ENCODE peak calls at places on chromosomes 4 and X, in five cellular contexts. One of them, this sample, is unnamed.

GRCh38 chr4:26372525-26373172 is 51.8 kb downstream of the RBPJ start:
- DNase-seq in cardiac muscle cell: peak; percentile 63
- DNase-seq in colonic mucosa: peak; percentile 33
- DNase-seq in CD4-positive, CD25-positive, alpha-beta regulatory T cell: peak; percentile 77
- DNase-seq in tibial nerve: no peak
- DNase-seq in this sample: no peak

GRCh38 chrX:14864626-14865025 is 8.2 kb downstream of the FANCB start:
- DNase-seq in colonic mucosa: no peak
- DNase-seq in cardiac muscle cell: no peak
- DNase-seq in CD4-positive, CD25-positive, alpha-beta regulatory T cell: no peak
- DNase-seq in tibial nerve: no peak
- DNase-seq in this sample: no peak

GRCh38 chrX:23554304-23554703 is 113.0 kb upstream of the PRDX4 start:
- DNase-seq in CD4-positive, CD25-positive, alpha-beta regulatory T cell: no peak
- DNase-seq in cardiac muscle cell: peak; percentile 64
- DNase-seq in tibial nerve: no peak
- DNase-seq in colonic mucosa: no peak
- DNase-seq in this sample: no peak

GRCh38 chr4:83285022-83285387 is 407 bp upstream of the COQ2 start:
- DNase-seq in tibial nerve: no peak
- DNase-seq in colonic mucosa: peak; percentile 53
- DNase-seq in cardiac muscle cell: peak; percentile 7
- DNase-seq in CD4-positive, CD25-positive, alpha-beta regulatory T cell: no peak
- DNase-seq in this sample: no peak

GRCh38 chr4:125316781-125317525 is 2.2 kb downstream of the FAT4 start:
- DNase-seq in CD4-positive, CD25-positive, alpha-beta regulatory T cell: no peak
- DNase-seq in cardiac muscle cell: peak; percentile 41
- DNase-seq in colonic mucosa: peak; percentile 18
- DNase-seq in tibial nerve: no peak
- DNase-seq in this sample: no peak

GRCh38 chr4:172393220-172393619 is 580.0 kb downstream of the GALNTL6 start:
- DNase-seq in colonic mucosa: no peak
- DNase-seq in CD4-positive, CD25-positive, alpha-beta regulatory T cell: no peak
- DNase-seq in tibial nerve: no peak
- DNase-seq in cardiac muscle cell: no peak
- DNase-seq in this sample: no peak

GRCh38 chr4:134470544-134470943 is 269.0 kb upstream of the PABPC4L start:
- DNase-seq in CD4-positive, CD25-positive, alpha-beta regulatory T cell: no peak
- DNase-seq in cardiac muscle cell: peak; percentile 33
- DNase-seq in colonic mucosa: peak; percentile 28
- DNase-seq in tibial nerve: no peak
- DNase-seq in this sample: no peak

GRCh38 chr4:149426461-149426860 is 389.2 kb downstream of the IQCM start:
- DNase-seq in CD4-positive, CD25-positive, alpha-beta regulatory T cell: no peak
- DNase-seq in cardiac muscle cell: no peak
- DNase-seq in colonic mucosa: no peak
- DNase-seq in tibial nerve: no peak
- DNase-seq in this sample: no peak

GRCh38 chr4:17385403-17385802 is 126.5 kb downstream of the QDPR start:
- DNase-seq in cardiac muscle cell: peak; percentile 1
- DNase-seq in colonic mucosa: no peak
- DNase-seq in CD4-positive, CD25-positive, alpha-beta regulatory T cell: no peak
- DNase-seq in tibial nerve: no peak
- DNase-seq in this sample: no peak

DNA sequence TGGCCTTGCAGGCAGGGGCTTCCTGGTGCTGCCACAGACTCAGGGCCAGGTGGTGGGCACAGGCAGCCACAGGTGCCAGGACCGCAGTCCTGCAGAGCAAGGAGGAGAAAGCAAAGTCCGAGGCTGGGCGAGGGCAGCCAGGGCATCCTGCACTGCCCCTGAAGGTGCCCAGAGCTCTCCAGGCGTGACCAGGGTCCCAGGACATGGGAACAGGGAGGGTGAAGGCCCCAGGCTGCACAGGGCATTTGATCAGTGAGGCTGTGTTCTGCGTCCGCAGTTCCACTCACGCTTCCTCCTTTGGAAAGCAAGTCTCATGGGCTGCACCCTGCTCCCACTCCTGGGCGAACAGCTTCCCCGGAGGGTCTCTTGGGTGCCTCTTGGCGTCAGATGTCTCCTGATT is 3.0 kb downstream of the SH3TC1 start:
- DNase-seq in colonic mucosa: no peak
- DNase-seq in cardiac muscle cell: no peak
- DNase-seq in tibial nerve: no peak
- DNase-seq in CD4-positive, CD25-positive, alpha-beta regulatory T cell: no peak
- DNase-seq in this sample: no peak
- H3K4me1 ChIP-seq in colonic mucosa: peaks cover 8% of the 10 kb centered on the region
- H3K4me1 ChIP-seq in cardiac muscle cell: peaks cover 9% of the 10 kb centered on the region
- H3K4me1 ChIP-seq in tibial nerve: no peaks in the 10 kb centered on the region
- H3K4me1 ChIP-seq in CD4-positive, CD25-positive, alpha-beta regulatory T cell: peaks cover 58% of the 10 kb centered on the region
- H3K4me1 ChIP-seq in this sample: peaks cover 53% of the 10 kb centered on the region

DNA sequence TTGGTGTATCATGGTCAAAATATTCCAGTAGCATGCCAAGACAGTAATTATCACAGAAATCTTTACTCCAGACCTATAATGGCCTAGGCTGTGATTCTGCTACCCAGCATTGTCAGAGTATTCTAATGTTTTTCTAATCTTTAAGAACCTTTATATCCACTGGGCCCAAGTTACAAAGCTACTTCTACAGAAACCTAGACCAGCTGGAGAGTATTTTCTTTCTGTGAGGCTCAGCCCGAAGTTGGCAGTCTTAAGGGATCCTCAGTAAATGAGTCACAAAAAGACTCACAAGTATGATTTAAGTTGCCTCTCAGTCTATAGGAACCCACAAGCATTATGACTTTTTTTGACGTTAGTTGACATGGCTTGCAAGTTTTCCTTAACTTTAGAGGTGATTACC is 638.5 kb upstream of the FAM241A start:
- DNase-seq in cardiac muscle cell: no peak
- DNase-seq in tibial nerve: no peak
- DNase-seq in CD4-positive, CD25-positive, alpha-beta regulatory T cell: no peak
- DNase-seq in colonic mucosa: no peak
- DNase-seq in this sample: no peak
- H3K27ac ChIP-seq in cardiac muscle cell: no peak overlapping the region
- H3K27ac ChIP-seq in tibial nerve: no peak overlapping the region
- H3K27ac ChIP-seq in CD4-positive, CD25-positive, alpha-beta regulatory T cell: no peak overlapping the region
- H3K27ac ChIP-seq in colonic mucosa: no peak overlapping the region
- H3K27ac ChIP-seq in this sample: no peak overlapping the region

GRCh38 chrX:106171293-106171692 is 3.2 kb downstream of the PWWP3B start:
- DNase-seq in CD4-positive, CD25-positive, alpha-beta regulatory T cell: no peak
- DNase-seq in cardiac muscle cell: no peak
- DNase-seq in tibial nerve: no peak
- DNase-seq in colonic mucosa: no peak
- DNase-seq in this sample: no peak
- H3K4me1 ChIP-seq in CD4-positive, CD25-positive, alpha-beta regulatory T cell: no peaks in the 10 kb centered on the region
- H3K4me1 ChIP-seq in cardiac muscle cell: no peaks in the 10 kb centered on the region
- H3K4me1 ChIP-seq in tibial nerve: no peaks in the 10 kb centered on the region
- H3K4me1 ChIP-seq in colonic mucosa: no peaks in the 10 kb centered on the region
- H3K4me1 ChIP-seq in this sample: no peaks in the 10 kb centered on the region

GRCh38 chrX:72609313-72609712 is 36.7 kb upstream of the HDAC8 start:
- DNase-seq in cardiac muscle cell: no peak
- DNase-seq in colonic mucosa: no peak
- DNase-seq in tibial nerve: no peak
- DNase-seq in CD4-positive, CD25-positive, alpha-beta regulatory T cell: no peak
- DNase-seq in this sample: no peak
- H3K27ac ChIP-seq in cardiac muscle cell: no peak overlapping the region
- H3K27ac ChIP-seq in colonic mucosa: no peak overlapping the region
- H3K27ac ChIP-seq in tibial nerve: no peak overlapping the region
- H3K27ac ChIP-seq in CD4-positive, CD25-positive, alpha-beta regulatory T cell: no peak overlapping the region
- H3K27ac ChIP-seq in this sample: no peak overlapping the region

GRCh38 chr4:77035153-77035552 is 40.6 kb downstream of the CCNI start:
- DNase-seq in CD4-positive, CD25-positive, alpha-beta regulatory T cell: no peak
- DNase-seq in tibial nerve: no peak
- DNase-seq in cardiac muscle cell: no peak
- DNase-seq in colonic mucosa: no peak
- DNase-seq in this sample: no peak

GRCh38 chr4:77037736-77038135 is 38.1 kb downstream of the CCNI start:
- DNase-seq in CD4-positive, CD25-positive, alpha-beta regulatory T cell: no peak
- DNase-seq in colonic mucosa: no peak
- DNase-seq in tibial nerve: no peak
- DNase-seq in cardiac muscle cell: no peak
- DNase-seq in this sample: no peak

GRCh38 chr4:77031544-77031943 is 44.2 kb downstream of the CCNI start:
- DNase-seq in CD4-positive, CD25-positive, alpha-beta regulatory T cell: peak; percentile 26
- DNase-seq in cardiac muscle cell: no peak
- DNase-seq in tibial nerve: no peak
- DNase-seq in colonic mucosa: no peak
- DNase-seq in this sample: no peak

GRCh38 chr4:77040265-77040664 is 35.5 kb downstream of the CCNI start:
- DNase-seq in tibial nerve: no peak
- DNase-seq in colonic mucosa: no peak
- DNase-seq in CD4-positive, CD25-positive, alpha-beta regulatory T cell: no peak
- DNase-seq in cardiac muscle cell: no peak
- DNase-seq in this sample: no peak

DNA sequence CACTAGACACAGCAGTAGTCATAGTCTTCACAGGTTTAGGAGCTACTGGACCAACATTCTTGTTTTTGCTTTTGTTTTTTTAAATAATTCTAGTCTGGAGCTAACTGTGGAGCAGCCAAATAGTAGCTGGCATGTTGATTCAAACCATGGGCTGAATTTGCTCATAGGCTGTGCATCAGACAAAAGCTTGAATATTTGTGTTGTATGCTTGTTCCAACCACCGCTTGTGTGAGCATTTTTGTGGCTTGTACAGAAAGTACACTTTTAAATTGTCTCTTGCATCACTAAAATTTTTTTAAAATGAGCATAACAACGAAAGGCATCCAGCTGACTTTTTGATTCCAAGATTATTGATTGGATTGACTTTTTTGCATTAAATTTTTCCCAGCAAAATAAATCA is 39.6 kb downstream of the CCNI start:
- DNase-seq in colonic mucosa: no peak
- DNase-seq in cardiac muscle cell: no peak
- DNase-seq in CD4-positive, CD25-positive, alpha-beta regulatory T cell: no peak
- DNase-seq in tibial nerve: no peak
- DNase-seq in this sample: no peak
- H3K4me1 ChIP-seq in colonic mucosa: no peaks in the 10 kb centered on the region
- H3K4me1 ChIP-seq in cardiac muscle cell: no peaks in the 10 kb centered on the region
- H3K4me1 ChIP-seq in CD4-positive, CD25-positive, alpha-beta regulatory T cell: peaks cover 13% of the 10 kb centered on the region
- H3K4me1 ChIP-seq in tibial nerve: no peaks in the 10 kb centered on the region
- H3K4me1 ChIP-seq in this sample: no peaks in the 10 kb centered on the region

This sample was measured in esophagus squamous epithelium.